ENCODE peak calls at places on chromosomes 13 and 19, in nine cellular contexts. M, X, J, C, D, A, Q, H and Z are unnamed samples.
A peak's percentile ranks its signal among the peaks of the same experiment; 100 is the strongest.

GRCh38 chr19:22604571-22605274 is 29.4 kb upstream of the ZNF492 start:
- DNase-seq in M (no peak), X (no peak), J (no peak), C (no peak), D (no peak), A (no peak), Q (no peak), H (no peak), Z (no peak)

GRCh38 chr19:1001538-1002166 is 1.4 kb downstream of the GRIN3B start:
- DNase-seq in M (peak; percentile 80), X (peak; percentile 61), J (peak; percentile 51), C (peak; percentile 82), D (no peak), A (no peak), Q (peak; percentile 38), H (peak; percentile 87), Z (peak; percentile 96)

GRCh38 chr19:42345191-42345812 is 19.9 kb downstream of the MEGF8 start:
- DNase-seq in M (no peak), X (peak; percentile 5), J (no peak), C (no peak), D (no peak), A (no peak), Q (no peak), H (no peak), Z (no peak)

GRCh38 chr19:46784262-46785053 is 3.9 kb downstream of the SLC1A5 start:
- DNase-seq in M (peak; percentile 86), X (peak; percentile 99), J (no peak), C (peak; percentile 51), D (peak; percentile 70), A (no peak), Q (peak; percentile 38), H (peak; percentile 82), Z (peak; percentile 73)

GRCh38 chr19:4123615-4124568 is at the start of gene MAP2K2:
- DNase-seq in M (peak; percentile 89), X (peak; percentile 91), J (peak; percentile 93), C (peak; percentile 74), D (peak; percentile 94), A (peak; percentile 93), Q (peak; percentile 94), H (peak; percentile 93), Z (peak; percentile 75)

GRCh38 chr19:45615795-45616708 is 14.0 kb upstream of the GPR4 start:
- DNase-seq in M (peak; percentile 65), X (peak; percentile 97), J (peak; percentile 71), C (peak; percentile 83), D (peak; percentile 89), A (no peak), Q (peak; percentile 35), H (peak; percentile 73), Z (peak; percentile 75)

GRCh38 chr13:48532146-48532472 is 771 bp downstream of the RCBTB2 start:
- DNase-seq in M (no peak), X (no peak), J (no peak), C (no peak), D (no peak), A (no peak), Q (no peak), H (no peak), Z (no peak)

GRCh38 chr13:44437356-44438233 is 64.0 kb downstream of the SERP2 start:
- DNase-seq in M (no peak), X (peak; percentile 81), J (no peak), C (no peak), D (no peak), A (no peak), Q (peak; percentile 40), H (no peak), Z (no peak)

GRCh38 chr19:16566161-16566560 is 6.1 kb downstream of the SLC35E1 start:
- DNase-seq in M (no peak), X (no peak), J (peak; percentile 92), C (no peak), D (no peak), A (no peak), Q (no peak), H (no peak), Z (no peak)

GRCh38 chr13:42215578-42216421 is 56.2 kb upstream of the AKAP11 start:
- DNase-seq in M (no peak), X (peak; percentile 79), J (no peak), C (no peak), D (no peak), A (no peak), Q (no peak), H (no peak), Z (no peak)

GRCh38 chr19:48513289-48514122 is 1.9 kb upstream of the LMTK3 start:
- DNase-seq in M (peak; percentile 92), X (peak; percentile 79), J (peak; percentile 84), C (peak; percentile 65), D (peak; percentile 49), A (peak; percentile 85), Q (peak; percentile 75), H (peak; percentile 80), Z (peak; percentile 83)

GRCh38 chr19:50173144-50173543 is 10.1 kb upstream of the IZUMO2 start:
- DNase-seq in M (no peak), X (peak; percentile 86), J (no peak), C (no peak), D (no peak), A (no peak), Q (no peak), H (no peak), Z (no peak)

GRCh38 chr19:55196803-55197202 is 12.5 kb downstream of the PTPRH start:
- DNase-seq in M (no peak), X (no peak), J (no peak), C (no peak), D (no peak), A (no peak), Q (no peak), H (no peak), Z (no peak)

GRCh38 chr19:29326351-29326750 is 113.4 kb upstream of the UQCRFS1 start:
- DNase-seq in M (no peak), X (no peak), J (no peak), C (no peak), D (no peak), A (no peak), Q (no peak), H (no peak), Z (no peak)

GRCh38 chr19:18304194-18304495 is 18.7 kb downstream of the LSM4 start:
- DNase-seq in M (no peak), X (no peak), J (peak; percentile 35), C (no peak), D (peak; percentile 33), A (no peak), Q (no peak), H (no peak), Z (no peak)

GRCh38 chr13:20997301-20998061 is 63.9 kb downstream of the LATS2 start:
- DNase-seq in M (no peak), X (no peak), J (no peak), C (no peak), D (no peak), A (no peak), Q (no peak), H (no peak), Z (no peak)

GRCh38 chr19:7869453-7869909 is 4.7 kb downstream of the PRR36 start:
- DNase-seq in M (peak; percentile 49), X (peak; percentile 93), J (peak; percentile 81), C (no peak), D (peak; percentile 76), A (peak; percentile 43), Q (no peak), H (peak; percentile 69), Z (no peak)

GRCh38 chr13:47126432-47126831 is 229.6 kb upstream of the HTR2A start:
- DNase-seq in M (no peak), X (peak; percentile 62), J (no peak), C (no peak), D (no peak), A (no peak), Q (no peak), H (no peak), Z (no peak)

GRCh38 chr19:45781282-45782161 is 768 bp downstream of the DMPK start:
- DNase-seq in M (no peak), X (no peak), J (no peak), C (peak; percentile 30), D (no peak), A (peak; percentile 73), Q (peak; percentile 73), H (no peak), Z (peak; percentile 36)

GRCh38 chr13:40477623-40478608 is 188.5 kb downstream of the FOXO1 start:
- DNase-seq in M (no peak), X (no peak), J (no peak), C (no peak), D (no peak), A (no peak), Q (no peak), H (no peak), Z (no peak)

GRCh38 chr19:2549701-2550191 is 73.8 kb downstream of the GADD45B start:
- DNase-seq in M (no peak), X (peak; percentile 14), J (no peak), C (no peak), D (no peak), A (no peak), Q (no peak), H (no peak), Z (no peak)

GRCh38 chr19:16018801-16019551 is 57.3 kb upstream of the TPM4 start:
- DNase-seq in M (no peak), X (no peak), J (no peak), C (no peak), D (no peak), A (no peak), Q (no peak), H (no peak), Z (no peak)

GRCh38 chr13:30034448-30034795 is 184.0 kb upstream of the UBL3 start:
- DNase-seq in M (no peak), X (no peak), J (no peak), C (no peak), D (no peak), A (no peak), Q (no peak), H (no peak), Z (no peak)

GRCh38 chr13:76833465-76833864 is 52.7 kb downstream of the KCTD12 start:
- DNase-seq in M (no peak), X (no peak), J (no peak), C (no peak), D (no peak), A (no peak), Q (peak; percentile 25), H (no peak), Z (no peak)

GRCh38 chr13:34070006-34070405 is 252.1 kb downstream of the RFC3 start:
- DNase-seq in M (no peak), X (no peak), J (no peak), C (no peak), D (no peak), A (no peak), Q (no peak), H (no peak), Z (no peak)

GRCh38 chr13:114089341-114089740 is 43.1 kb downstream of the RASA3 start:
- DNase-seq in M (no peak), X (no peak), J (no peak), C (no peak), D (no peak), A (no peak), Q (no peak), H (no peak), Z (no peak)

GRCh38 chr13:43023244-43023931 is at the start of gene DNAJC15:
- DNase-seq in M (peak; percentile 23), X (peak; percentile 93), J (peak; percentile 75), C (peak; percentile 26), D (peak; percentile 72), A (no peak), Q (peak; percentile 36), H (peak; percentile 64), Z (peak; percentile 32)

GRCh38 chr13:31670831-31671617 is 68.3 kb upstream of the RXFP2 start:
- DNase-seq in M (no peak), X (no peak), J (no peak), C (no peak), D (no peak), A (no peak), Q (no peak), H (no peak), Z (no peak)

GRCh38 chr13:77034883-77035282 is 7.9 kb upstream of the FBXL3 start:
- DNase-seq in M (no peak), X (no peak), J (no peak), C (no peak), D (no peak), A (no peak), Q (no peak), H (no peak), Z (no peak)

GRCh38 chr19:41701401-41702075 is 6.9 kb upstream of the CEACAM5 start:
- DNase-seq in M (peak; percentile 59), X (peak; percentile 28), J (no peak), C (no peak), D (no peak), A (no peak), Q (no peak), H (no peak), Z (no peak)

GRCh38 chr19:39539165-39539518 is 819 bp downstream of the EID2 start:
- DNase-seq in M (peak; percentile 67), X (no peak), J (peak; percentile 52), C (no peak), D (no peak), A (no peak), Q (no peak), H (no peak), Z (no peak)